ENCODE peak calls at places on chromosomes 7 and 10, in nine cellular contexts. K, I, W, U, T, M, Q, V and R are unnamed samples.

GRCh38 chr7:100825215-100825671 is 2.1 kb downstream of the EPHB4 start:
- DNase-seq in V (peak), K (no peak), I (no peak), T (peak), W (peak), U (no peak), Q (no peak), M (peak), R (no peak)

GRCh38 chr10:77081411-77082010 is 556.1 kb downstream of the KCNMA1 start:
- DNase-seq in W (no peak), Q (no peak), K (no peak), U (no peak), T (no peak), I (no peak), M (no peak), V (no peak), R (no peak)

GRCh38 chr7:16758634-16759602 is 5.4 kb downstream of the TSPAN13 start:
- DNase-seq in W (no peak), K (no peak), Q (no peak), M (no peak), U (no peak), I (no peak), V (no peak), T (no peak), R (no peak)

GRCh38 chr7:137475966-137476365 is 132.4 kb upstream of the PTN start:
- DNase-seq in V (peak), K (no peak), Q (no peak), W (no peak), M (no peak), U (peak), T (no peak), I (peak), R (no peak)

GRCh38 chr10:111525696-111526095 is 448.9 kb downstream of the ADRA2A start:
- DNase-seq in V (no peak), T (no peak), K (no peak), M (no peak), Q (no peak), W (no peak), I (peak), U (no peak), R (no peak)

GRCh38 chr10:42782446-42783180 is at the start of gene BMS1:
- DNase-seq in M (peak), Q (peak), K (peak), V (peak), W (peak), T (peak), U (peak), I (peak), R (peak)

GRCh38 chr10:126955934-126956711 is 50.9 kb downstream of the DOCK1 start:
- DNase-seq in V (no peak), W (peak), U (no peak), T (no peak), M (no peak), Q (no peak), K (no peak), I (no peak), R (no peak)

GRCh38 chr10:85857791-85858190 is 508.8 kb downstream of the GRID1 start:
- DNase-seq in I (no peak), M (no peak), W (no peak), K (no peak), U (no peak), T (no peak), V (no peak), Q (no peak), R (no peak)

GRCh38 chr10:77037735-77038411 is 599.7 kb downstream of the KCNMA1 start:
- DNase-seq in I (no peak), M (no peak), T (no peak), K (no peak), W (no peak), V (no peak), U (no peak), Q (no peak), R (no peak)

GRCh38 chr7:69670701-69671100 is 72.4 kb downstream of the AUTS2 start:
- DNase-seq in U (no peak), I (no peak), K (no peak), T (no peak), Q (no peak), W (peak), M (no peak), V (no peak), R (peak)

GRCh38 chr10:14838582-14839304 is 637 bp downstream of the HSPA14 start:
- DNase-seq in W (peak), I (peak), Q (peak), M (peak), U (peak), V (peak), T (peak), K (peak), R (peak)

GRCh38 chr7:95342029-95342428 is 17.7 kb upstream of the PON1 start:
- DNase-seq in T (no peak), U (no peak), M (no peak), V (no peak), Q (peak), W (no peak), K (no peak), I (no peak), R (no peak)

GRCh38 chr10:34288634-34289033 is 526.5 kb downstream of the PARD3 start:
- DNase-seq in Q (no peak), U (no peak), W (peak), I (no peak), K (no peak), T (no peak), V (peak), M (no peak), R (no peak)

GRCh38 chr7:102122026-102122425 is 164.6 kb upstream of the SH2B2 start:
- DNase-seq in K (no peak), T (no peak), W (peak), V (peak), U (peak), Q (no peak), M (no peak), I (no peak), R (no peak)

GRCh38 chr10:34333513-34333912 is 481.6 kb downstream of the PARD3 start:
- DNase-seq in Q (no peak), V (peak), T (no peak), W (peak), U (no peak), I (no peak), M (no peak), K (no peak), R (no peak)

GRCh38 chr10:86373251-86373650 is 6.7 kb upstream of the GRID1 start:
- DNase-seq in Q (no peak), M (no peak), I (no peak), T (no peak), V (no peak), W (no peak), K (no peak), U (no peak), R (no peak)